ENCODE peak calls at places on chromosomes 12 and 14, in five cellular contexts. H is endothelial cell, N is cardiac muscle cell, K is A549, Y is astrocyte of the spinal cord. X is an unnamed sample.

GRCh38 chr14:52313493-52313881 is 625 bp upstream of the PTGER2 start:
- DNase-seq in Y (no peak), H (no peak), N (no peak), K (no peak), X (no peak)

GRCh38 chr14:70152704-70153103 is 36.0 kb downstream of the SLC8A3 start:
- DNase-seq in Y (no peak), H (no peak), K (no peak), N (no peak), X (peak)

GRCh38 chr14:102417646-102418045 is 54.9 kb downstream of the TECPR2 start:
- DNase-seq in Y (no peak), N (no peak), K (no peak), H (no peak), X (no peak)

GRCh38 chr14:100019156-100019882 is 45.9 kb upstream of the EVL start:
- DNase-seq in Y (peak), H (no peak), K (peak), N (peak), X (peak)

GRCh38 chr12:132560831-132561783 is 49.3 kb downstream of the LRCOL1 start:
- DNase-seq in Y (peak), H (peak), K (peak), N (peak), X (peak)

GRCh38 chr12:109223211-109223610 is 85.9 kb downstream of the FOXN4 start:
- DNase-seq in N (no peak), K (no peak), Y (no peak), H (no peak), X (no peak)

GRCh38 chr12:8037947-8038346 is 5.4 kb downstream of the FOXJ2 start:
- DNase-seq in N (peak), Y (no peak), K (no peak), H (no peak), X (no peak)

GRCh38 chr14:23805761-23806160 is 147.8 kb upstream of the DHRS4 start:
- DNase-seq in K (no peak), Y (no peak), N (no peak), H (no peak), X (no peak)

GRCh38 chr14:91985008-91985407 is 37.5 kb upstream of the FBLN5 start:
- DNase-seq in N (no peak), H (no peak), K (no peak), Y (peak), X (no peak)

GRCh38 chr12:88855301-88855700 is 275.0 kb upstream of the KITLG start:
- DNase-seq in H (no peak), Y (no peak), K (no peak), N (no peak), X (no peak)

GRCh38 chr14:76678244-76678643 is 83.0 kb upstream of the VASH1 start:
- DNase-seq in H (no peak), K (no peak), N (no peak), Y (no peak), X (no peak)

GRCh38 chr12:92257261-92257660 is 111.6 kb upstream of the BTG1 start:
- DNase-seq in H (no peak), N (no peak), Y (no peak), K (no peak), X (no peak)

GRCh38 chr14:89243286-89243685 is 173.7 kb downstream of the FOXN3 start:
- DNase-seq in K (no peak), H (no peak), N (no peak), Y (no peak), X (no peak)

GRCh38 chr12:4421590-4422031 is 24.0 kb downstream of the FGF6 start:
- DNase-seq in H (peak), K (peak), N (peak), Y (peak), X (peak)

GRCh38 chr14:49909016-49909415 is 16.1 kb downstream of the ARF6 start:
- DNase-seq in N (no peak), H (no peak), K (no peak), Y (no peak), X (no peak)

GRCh38 chr12:10226740-10227139 is 14.1 kb downstream of the GABARAPL1 start:
- DNase-seq in N (no peak), H (no peak), K (no peak), Y (no peak), X (no peak)
- TF ChIP-seq CTCF in N (no peak), H (no peak), K (no peak), Y (no peak), X (no peak)

GRCh38 chr12:96056646-96057455 is 21.5 kb upstream of the LTA4H start:
- DNase-seq in N (no peak), K (no peak), H (no peak), Y (no peak), X (no peak)
- TF ChIP-seq CTCF in N (no peak), K (no peak), H (no peak), Y (no peak), X (no peak)

DNA sequence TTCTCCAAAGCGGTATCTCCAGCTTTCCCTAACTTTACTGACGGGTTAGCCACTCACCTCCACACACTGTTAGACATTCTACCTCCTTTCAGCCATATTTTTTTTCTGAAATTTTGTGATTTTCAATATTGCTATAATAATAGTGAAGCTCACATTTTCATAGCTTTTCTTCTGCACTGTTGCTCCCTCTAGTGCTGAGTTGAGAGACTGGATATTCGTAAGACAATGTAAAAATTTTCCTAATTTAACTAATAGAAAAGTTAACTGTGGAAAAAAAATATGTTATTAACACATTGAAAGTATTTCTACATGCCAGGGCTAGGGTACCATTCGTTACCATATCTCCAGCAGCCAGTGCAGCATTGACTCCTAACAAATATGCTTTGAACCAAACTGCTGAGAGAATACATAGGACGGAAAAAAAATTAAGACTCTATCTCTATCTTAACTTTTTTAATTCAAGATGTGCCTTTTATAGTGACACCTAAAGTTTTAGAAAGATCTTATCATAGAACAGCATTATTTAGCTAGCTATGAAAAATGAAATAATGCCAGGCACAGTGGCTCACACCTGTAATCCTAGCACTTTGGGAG is 48.7 kb upstream of the ABCC9 start:
- DNase-seq in N (peak), H (no peak), Y (peak), K (peak), X (no peak)
- TF ChIP-seq CTCF in N (peak), H (peak), Y (peak), K (peak), X (peak)

GRCh38 chr12:45254254-45254653 is 38.4 kb downstream of the ANO6 start:
- DNase-seq in K (no peak), H (no peak), Y (no peak), N (no peak), X (no peak)
- TF ChIP-seq CTCF in K (no peak), H (no peak), Y (no peak), N (no peak), X (no peak)

GRCh38 chr12:121838096-121838495 is 20.6 kb downstream of the HPD start:
- DNase-seq in Y (no peak), N (no peak), H (no peak), K (no peak), X (no peak)

GRCh38 chr12:121843236-121843982 is 15.2 kb downstream of the HPD start:
- DNase-seq in K (no peak), Y (no peak), H (no peak), N (no peak), X (no peak)

GRCh38 chr12:121839106-121839992 is 19.3 kb downstream of the HPD start:
- DNase-seq in Y (peak), K (peak), H (peak), N (peak), X (peak)

GRCh38 chr12:121839993-121840761 is 18.5 kb downstream of the HPD start:
- DNase-seq in H (no peak), K (no peak), N (no peak), Y (no peak), X (no peak)

DNA sequence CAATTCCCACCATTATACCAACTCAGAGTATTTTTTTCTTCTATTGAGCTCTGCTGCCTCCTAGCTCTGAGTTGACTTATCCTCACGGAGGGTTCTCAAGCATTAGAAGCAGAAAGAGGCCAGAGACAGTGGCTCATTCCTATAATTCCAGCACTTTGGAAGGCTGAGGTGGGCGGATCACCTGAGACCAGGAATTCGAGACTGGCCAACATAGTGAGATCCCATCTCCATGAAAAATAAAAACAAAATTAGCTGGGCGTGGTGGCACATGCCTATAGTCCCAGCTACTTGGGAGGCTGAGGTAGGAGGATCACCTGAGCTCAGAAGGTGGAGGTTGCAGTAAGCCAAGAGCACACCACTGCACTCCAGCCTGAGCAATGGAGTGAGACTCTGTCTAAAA is 21.0 kb downstream of the HPD start:
- DNase-seq in Y (no peak), K (no peak), H (no peak), N (no peak), X (no peak)
- TF ChIP-seq CTCF in Y (no peak), K (no peak), H (no peak), N (no peak), X (no peak)

GRCh38 chr12:41663487-41664258 is 475.6 kb downstream of the PDZRN4 start:
- DNase-seq in N (peak), Y (peak), H (peak), K (peak), X (no peak)
- TF ChIP-seq CTCF in N (no peak), Y (peak), H (peak), K (peak), X (peak)

GRCh38 chr12:20370001-20370381 is 1.7 kb downstream of the PDE3A start:
- DNase-seq in K (peak), N (peak), H (peak), Y (peak), X (no peak)

GRCh38 chr12:20368653-20369163 is 371 bp downstream of the PDE3A start:
- DNase-seq in N (peak), K (peak), H (peak), Y (peak), X (no peak)

GRCh38 chr12:20366776-20367409 is 1.4 kb upstream of the PDE3A start:
- DNase-seq in Y (no peak), K (no peak), H (no peak), N (no peak), X (no peak)

GRCh38 chr12:20369164-20370000 is 1.0 kb downstream of the PDE3A start:
- DNase-seq in Y (peak), K (peak), N (peak), H (peak), X (no peak)

GRCh38 chr12:20367731-20368652 is at the start of gene PDE3A:
- DNase-seq in Y (peak), N (peak), H (peak), K (peak), X (no peak)
- TF ChIP-seq CTCF in Y (peak), N (peak), H (no peak), K (no peak), X (no peak)

DNA sequence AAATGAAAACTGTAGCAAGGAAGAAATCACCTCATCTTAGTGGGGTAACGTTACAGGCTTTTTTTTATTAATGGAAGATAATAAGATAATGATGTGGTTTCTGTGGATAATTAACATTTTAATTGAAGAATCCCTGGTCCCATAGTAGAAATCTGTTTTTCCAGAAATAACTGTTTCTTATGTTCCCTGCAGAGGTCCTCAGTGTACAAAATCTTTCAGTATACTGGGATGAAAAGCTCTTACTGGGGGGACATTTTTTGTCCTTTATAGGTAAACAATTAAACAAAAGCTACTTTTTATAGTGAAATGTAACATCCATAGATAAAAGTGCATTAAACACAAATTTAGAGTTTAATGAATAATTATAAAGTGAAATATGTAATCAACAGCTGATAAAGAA is 312.2 kb downstream of the ATXN7L3B start:
- DNase-seq in Y (no peak), H (no peak), K (no peak), N (no peak), X (no peak)
- TF ChIP-seq CTCF in Y (no peak), H (no peak), K (peak), N (no peak), X (no peak)

GRCh38 chr14:45649051-45649450 is 396.0 kb upstream of the MIS18BP1 start:
- DNase-seq in H (no peak), N (no peak), K (no peak), Y (peak), X (no peak)

GRCh38 chr14:45651906-45652305 is 398.9 kb upstream of the MIS18BP1 start:
- DNase-seq in K (no peak), H (no peak), Y (peak), N (no peak), X (no peak)

DNA sequence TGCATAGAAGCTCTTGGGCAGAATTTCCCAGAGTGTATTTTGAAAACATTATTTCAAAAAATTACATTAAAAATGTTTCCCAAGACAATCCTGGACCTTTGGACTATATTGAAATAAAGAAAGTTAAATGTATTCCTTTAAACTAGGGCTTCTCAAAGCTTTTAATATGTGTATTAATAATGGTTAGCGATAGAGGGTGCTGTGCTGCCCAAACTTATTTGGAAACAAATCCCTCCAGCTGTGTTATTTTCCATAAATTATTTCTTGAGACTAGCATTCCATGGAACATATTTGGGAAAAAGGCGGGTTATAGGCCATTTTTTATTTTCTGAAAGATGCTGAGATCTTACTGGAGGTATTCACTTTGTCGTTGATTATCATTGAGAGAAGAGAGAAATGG is 397.8 kb upstream of the MIS18BP1 start:
- DNase-seq in N (no peak), Y (no peak), H (no peak), K (no peak), X (no peak)
- TF ChIP-seq CTCF in N (no peak), Y (no peak), H (no peak), K (no peak), X (peak)

GRCh38 chr14:60067911-60068310 is 23.8 kb upstream of the PCNX4 start:
- DNase-seq in H (no peak), N (no peak), Y (no peak), K (no peak), X (no peak)

GRCh38 chr14:60061371-60061770 is 30.4 kb upstream of the PCNX4 start:
- DNase-seq in K (no peak), N (no peak), Y (no peak), H (no peak), X (no peak)

GRCh38 chr14:60064491-60065072 is 27.1 kb upstream of the PCNX4 start:
- DNase-seq in K (peak), H (no peak), Y (peak), N (no peak), X (no peak)
- TF ChIP-seq CTCF in K (peak), H (peak), Y (peak), N (peak), X (peak)